ENCODE peak calls at places on chromosomes 13 and 19, in nine cellular contexts. P is transverse colon, F is osteoblast, I is SK-N-SH, G is uterus, O is small intestine, X is spleen, N is heart left ventricle, R is Panc1. Z is an unnamed sample.
A peak's percentile ranks its signal among the peaks of the same experiment; 100 is the strongest.

GRCh38 chr13:30617315-30618185 is at the start of gene USPL1:
- DNase-seq in O (peak; percentile 97), N (peak; percentile 99), F (peak; percentile 92), X (peak; percentile 100), I (peak; percentile 95), R (peak; percentile 78), G (peak; percentile 97), P (peak; percentile 99), Z (peak; percentile 98)

GRCh38 chr19:17073869-17074627 is 1.2 kb downstream of the HAUS8 start:
- DNase-seq in F (peak; percentile 68), G (no peak), X (peak; percentile 81), N (no peak), P (peak; percentile 42), R (no peak), I (no peak), O (peak; percentile 38), Z (peak; percentile 29)

GRCh38 chr13:79190932-79191331 is 215.1 kb downstream of the RBM26 start:
- DNase-seq in F (no peak), I (no peak), X (no peak), P (no peak), O (no peak), G (no peak), N (no peak), R (no peak), Z (no peak)

GRCh38 chr13:98144501-98145350 is 1.8 kb downstream of the FARP1 start:
- DNase-seq in I (peak; percentile 34), F (peak; percentile 91), P (no peak), N (no peak), O (no peak), G (no peak), X (no peak), R (no peak), Z (no peak)

GRCh38 chr19:55778331-55778730 is 9.4 kb downstream of the RFPL4AL1 start:
- DNase-seq in R (no peak), O (no peak), N (no peak), F (no peak), P (no peak), X (no peak), G (no peak), I (no peak), Z (no peak)

GRCh38 chr13:113195360-113195759 is 13.1 kb downstream of the PCID2 start:
- DNase-seq in O (no peak), F (no peak), I (no peak), G (no peak), P (no peak), X (no peak), R (no peak), N (no peak), Z (no peak)

GRCh38 chr13:71786815-71787214 is 80.2 kb downstream of the DACH1 start:
- DNase-seq in X (no peak), F (no peak), N (no peak), R (no peak), I (no peak), O (no peak), P (no peak), G (no peak), Z (no peak)

GRCh38 chr13:27797228-27797624 is 4.9 kb downstream of the GSX1 start:
- DNase-seq in R (no peak), P (no peak), X (no peak), N (no peak), I (no peak), O (peak; percentile 33), G (no peak), F (no peak), Z (no peak)

GRCh38 chr19:4624301-4624700 is 15.0 kb upstream of the TNFAIP8L1 start:
- DNase-seq in I (no peak), P (no peak), F (peak; percentile 50), X (no peak), R (no peak), N (no peak), O (no peak), G (no peak), Z (no peak)

GRCh38 chr13:107563099-107563925 is 652.0 kb downstream of the LIG4 start:
- DNase-seq in R (no peak), P (no peak), G (no peak), O (no peak), F (no peak), N (no peak), X (no peak), I (peak; percentile 25), Z (no peak)

GRCh38 chr13:33931397-33931987 is 113.5 kb downstream of the RFC3 start:
- DNase-seq in F (peak; percentile 11), G (no peak), O (peak; percentile 37), P (no peak), R (peak; percentile 2), N (no peak), I (peak; percentile 7), X (no peak), Z (no peak)

GRCh38 chr13:33287142-33287882 is 1.8 kb upstream of the STARD13 start:
- DNase-seq in N (no peak), I (no peak), F (no peak), R (no peak), X (no peak), G (no peak), P (no peak), O (no peak), Z (no peak)

GRCh38 chr19:5814847-5815246 is 10.0 kb downstream of the NRTN start:
- DNase-seq in O (no peak), F (peak; percentile 44), R (no peak), I (no peak), N (no peak), X (no peak), P (no peak), G (no peak), Z (no peak)

GRCh38 chr13:74288361-74288911 is 154.2 kb upstream of the KLF12 start:
- DNase-seq in F (no peak), O (peak; percentile 42), I (peak; percentile 10), X (peak; percentile 79), P (peak; percentile 49), G (peak; percentile 25), N (peak; percentile 49), R (no peak), Z (peak; percentile 39)
- H3K27ac ChIP-seq in F (peak overlapping the region; percentile 58), O (no peak overlapping the region), I (peak overlapping the region; percentile 98), X (peak overlapping the region; percentile 73), P (peak overlapping the region; percentile 67), G (peak overlapping the region; percentile 1), N (no peak overlapping the region), R (no peak overlapping the region), Z (peak overlapping the region; percentile 75)

GRCh38 chr19:8900421-8900820 is 68.2 kb downstream of the MBD3L1 start:
- DNase-seq in X (no peak), G (no peak), N (no peak), F (no peak), I (no peak), R (no peak), P (no peak), O (no peak), Z (no peak)

GRCh38 chr19:8905342-8905741 is 73.2 kb downstream of the MBD3L1 start:
- DNase-seq in O (no peak), R (no peak), P (no peak), G (no peak), I (no peak), X (no peak), F (no peak), N (no peak), Z (no peak)

GRCh38 chr19:8904597-8904996 is 72.4 kb downstream of the MBD3L1 start:
- DNase-seq in N (no peak), P (no peak), G (no peak), O (no peak), I (no peak), F (no peak), R (no peak), X (no peak), Z (no peak)

GRCh38 chr19:8899356-8899755 is 67.2 kb downstream of the MBD3L1 start:
- DNase-seq in P (no peak), X (no peak), F (no peak), G (no peak), R (no peak), I (no peak), O (no peak), N (no peak), Z (no peak)

DNA sequence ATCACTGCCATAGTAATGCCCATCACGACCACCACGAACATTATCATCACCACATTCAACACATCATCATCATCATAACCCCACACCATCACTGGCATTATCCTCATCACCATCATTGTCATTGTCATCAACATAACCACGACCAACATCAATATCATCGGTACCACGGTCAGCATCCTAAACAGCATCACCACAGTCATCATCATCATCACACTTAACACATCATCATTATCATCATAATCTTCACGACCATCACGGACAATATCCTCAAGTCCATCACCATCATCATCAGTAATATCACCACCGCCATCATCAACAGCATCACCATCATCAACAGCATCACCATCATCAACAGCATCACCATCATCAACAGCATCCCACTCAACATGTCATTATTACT is 70.3 kb downstream of the MBD3L1 start:
- DNase-seq in I (no peak), N (no peak), O (no peak), P (no peak), R (no peak), F (no peak), X (no peak), G (no peak), Z (no peak)
- H3K9me3 ChIP-seq in I (no peaks in the 10 kb centered on the region), N (no peaks in the 10 kb centered on the region), O (no peaks in the 10 kb centered on the region), P (no peaks in the 10 kb centered on the region), R (no peaks in the 10 kb centered on the region), F (peaks cover 13% of the 10 kb centered on the region), X (no peaks in the 10 kb centered on the region), G (no peaks in the 10 kb centered on the region), Z (no peaks in the 10 kb centered on the region)

DNA sequence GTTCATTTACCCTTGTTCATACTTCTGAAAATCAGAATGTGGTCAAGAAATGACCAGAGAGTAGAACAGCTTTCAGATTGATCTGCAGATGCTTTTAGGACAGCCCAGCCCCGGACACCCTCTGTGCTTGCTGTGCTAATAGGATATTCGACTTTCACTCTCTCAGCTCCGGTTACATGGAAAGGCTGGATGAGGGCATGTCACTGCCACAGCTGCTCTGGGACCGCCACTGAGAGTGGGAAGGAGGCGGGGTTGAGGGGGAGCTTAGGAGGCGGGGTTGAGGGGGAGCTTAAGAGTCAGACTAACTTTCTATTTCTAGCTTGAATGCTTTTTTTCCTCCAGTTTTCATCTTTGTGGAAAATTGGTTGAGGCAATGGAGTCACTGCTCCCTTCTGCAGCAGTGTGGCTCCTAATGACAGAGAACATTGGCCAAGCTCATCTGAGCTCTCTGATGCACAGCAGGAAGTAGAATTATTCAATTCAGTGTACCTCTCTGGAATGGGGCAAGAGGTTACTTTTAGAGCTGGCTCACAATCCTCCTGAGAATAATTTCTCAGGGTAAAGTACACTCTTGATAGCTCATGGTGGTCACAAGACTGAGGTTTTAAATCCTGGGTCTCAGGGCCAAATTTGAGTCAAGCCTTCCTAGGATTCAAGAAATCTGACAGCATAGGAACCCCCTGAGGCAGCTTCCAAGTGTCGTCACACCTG is 74.6 kb upstream of the NPAS1 start:
- DNase-seq in R (no peak), N (peak; percentile 80), O (peak; percentile 87), I (peak; percentile 34), G (peak; percentile 50), F (peak; percentile 66), X (no peak), P (peak; percentile 46), Z (no peak)
- H3K27ac ChIP-seq in R (no peak overlapping the region), N (peak overlapping the region; percentile 76), O (peak overlapping the region; percentile 67), I (no peak overlapping the region), G (peak overlapping the region; percentile 53), F (peak overlapping the region; percentile 96), X (peak overlapping the region; percentile 45), P (peak overlapping the region; percentile 78), Z (no peak overlapping the region)

DNA sequence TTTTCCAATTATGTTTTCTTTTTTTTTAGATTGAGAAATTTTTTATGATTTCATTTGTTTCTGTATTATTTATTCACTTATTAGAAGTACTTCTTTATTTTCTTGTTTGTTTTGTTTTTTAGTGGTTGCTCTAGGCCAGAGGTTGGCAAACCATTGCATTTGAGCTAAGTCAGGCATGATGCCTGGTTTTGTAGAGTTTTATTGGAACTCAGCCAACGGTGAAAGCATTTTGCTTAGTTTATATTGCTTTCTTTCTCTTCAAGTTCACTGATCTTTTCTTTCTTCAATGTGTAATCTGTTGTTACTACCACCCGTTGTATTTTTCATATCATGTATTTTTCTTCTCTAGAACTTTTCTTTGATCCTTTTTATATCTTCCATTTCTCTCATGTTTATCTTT is 19.7 kb downstream of the ZNF567 start:
- DNase-seq in F (no peak), N (no peak), P (no peak), X (no peak), O (no peak), G (no peak), I (no peak), R (no peak), Z (no peak)
- H3K9me3 ChIP-seq in F (peaks cover 17% of the 10 kb centered on the region), N (peaks cover 86% of the 10 kb centered on the region), P (peaks cover 85% of the 10 kb centered on the region), X (peaks cover 91% of the 10 kb centered on the region), O (peaks cover 7% of the 10 kb centered on the region), G (peaks cover 67% of the 10 kb centered on the region), I (peaks cover 37% of the 10 kb centered on the region), R (peaks cover 80% of the 10 kb centered on the region), Z (peaks cover 87% of the 10 kb centered on the region)

Z was measured in CD4-positive, CD25-positive, alpha-beta regulatory T cell.